ENCODE peak calls at places on chromosomes 5 and 9, in four cellular contexts. J is lower lobe of right lung; F is HTR-8/SVneo; H is stimulated activated CD4-positive, alpha-beta T cell treated with anti-CD3 and anti-CD28 coated beads, Interleukin-4, amount 100 ng/mL, for 48 hours. W is an unnamed sample.

GRCh38 chr9:21615446-21615845 is 133.3 kb upstream of the IFNE start:
- DNase-seq in J (no peak), F (no peak), H (no peak), W (no peak)

GRCh38 chr5:179530069-179530998 is 20.0 kb upstream of the RUFY1 start:
- DNase-seq in F (no peak), J (peak; percentile 79), H (peak; percentile 51), W (peak; percentile 46)

GRCh38 chr5:153965102-153965645 is 73.5 kb downstream of the FAM114A2 start:
- DNase-seq in J (no peak), F (peak; percentile 67), H (peak; percentile 23), W (peak; percentile 26)

GRCh38 chr5:113612060-113612496 is 98.6 kb downstream of the YTHDC2 start:
- DNase-seq in J (no peak), F (peak; percentile 24), H (no peak), W (no peak)

GRCh38 chr9:137458194-137459146 is 664 bp downstream of the NSMF start:
- DNase-seq in J (peak; percentile 57), F (no peak), H (no peak), W (no peak)

GRCh38 chr5:87361536-87362213 is 51.1 kb downstream of the CCNH start:
- DNase-seq in H (no peak), F (no peak), J (no peak), W (no peak)

GRCh38 chr9:98944130-98945074 is 695 bp downstream of the COL15A1 start:
- DNase-seq in H (peak; percentile 9), J (peak; percentile 57), F (no peak), W (no peak)

GRCh38 chr9:126146254-126147145 is 180.1 kb upstream of the MVB12B start:
- DNase-seq in F (peak; percentile 21), J (no peak), H (peak; percentile 11), W (no peak)

GRCh38 chr5:121748690-121749089 is 103.0 kb upstream of the FTMT start:
- DNase-seq in H (no peak), F (no peak), J (no peak), W (no peak)

GRCh38 chr9:98287383-98287782 is 31.9 kb upstream of the TBC1D2 start:
- DNase-seq in F (peak; percentile 13), H (no peak), J (no peak), W (no peak)

GRCh38 chr9:23740531-23740930 is 85.5 kb downstream of the ELAVL2 start:
- DNase-seq in J (no peak), F (no peak), H (no peak), W (no peak)